ENCODE peak calls at places on chromosome 11, in four cellular contexts. Z is stomach, W is HCT116, B is prostate gland. I is an unnamed sample.

GRCh38 chr11:119367661-119368120 is 13.8 kb downstream of the USP2 start:
- DNase-seq in Z (no peak), W (no peak), B (no peak), I (no peak)

GRCh38 chr11:1224109-1224485 is 1.2 kb downstream of the MUC5B start:
- DNase-seq in Z (no peak), W (no peak), B (no peak), I (peak; percentile 61)

GRCh38 chr11:15177491-15177890 is 62.8 kb downstream of the INSC start:
- DNase-seq in Z (no peak), W (no peak), B (no peak), I (no peak)

GRCh38 chr11:122642472-122642922 is 13.0 kb upstream of the UBASH3B start:
- DNase-seq in Z (no peak), W (peak; percentile 65), B (no peak), I (no peak)

GRCh38 chr11:12706531-12707499 is 32.6 kb downstream of the TEAD1 start:
- DNase-seq in Z (peak; percentile 44), W (no peak), B (no peak), I (no peak)

GRCh38 chr11:36711104-36711825 is 113.2 kb upstream of the RAG2 start:
- DNase-seq in Z (no peak), W (no peak), B (no peak), I (no peak)

GRCh38 chr11:73348838-73349237 is 27.4 kb upstream of the RELT start:
- DNase-seq in Z (no peak), W (no peak), B (no peak), I (no peak)

GRCh38 chr11:100799445-100799844 is 112.4 kb downstream of the ARHGAP42 start:
- DNase-seq in Z (no peak), W (no peak), B (no peak), I (no peak)

GRCh38 chr11:119389611-119390254 is 8.2 kb upstream of the USP2 start:
- DNase-seq in Z (no peak), W (no peak), B (no peak), I (no peak)

GRCh38 chr11:74011360-74012071 is 2.6 kb upstream of the UCP3 start:
- DNase-seq in Z (no peak), W (no peak), B (no peak), I (peak; percentile 62)

GRCh38 chr11:1241706-1242105 is 18.8 kb downstream of the MUC5B start:
- DNase-seq in Z (no peak), W (no peak), B (no peak), I (no peak)

GRCh38 chr11:5931061-5931460 is 11.0 kb upstream of the OR56A3 start:
- DNase-seq in Z (no peak), W (no peak), B (no peak), I (no peak)

GRCh38 chr11:118658372-118659313 is 20.8 kb downstream of the TREH start:
- DNase-seq in Z (no peak), W (no peak), B (no peak), I (no peak)

GRCh38 chr11:131041331-131042040 is 125.2 kb upstream of the SNX19 start:
- DNase-seq in Z (no peak), W (no peak), B (no peak), I (no peak)

GRCh38 chr11:74849525-74850391 is 99.1 kb downstream of the XRRA1 start:
- DNase-seq in Z (no peak), W (no peak), B (no peak), I (no peak)

GRCh38 chr11:2093575-2094353 is 45.4 kb downstream of the IGF2 start:
- DNase-seq in Z (peak; percentile 40), W (no peak), B (peak; percentile 43), I (peak; percentile 57)

GRCh38 chr11:78427615-78428272 is 10.1 kb upstream of the GAB2 start:
- DNase-seq in Z (no peak), W (no peak), B (no peak), I (no peak)

GRCh38 chr11:124935548-124936514 is at the start of gene HEPACAM:
- DNase-seq in Z (no peak), W (no peak), B (no peak), I (no peak)

GRCh38 chr11:33697997-33698396 is 2.6 kb downstream of the C11orf91 start:
- DNase-seq in Z (no peak), W (no peak), B (no peak), I (no peak)
- H3K4me1 ChIP-seq in Z (peaks cover 49% of the 10 kb centered on the region), W (peaks cover 69% of the 10 kb centered on the region), B (peaks cover 6% of the 10 kb centered on the region), I (no peaks in the 10 kb centered on the region)

DNA sequence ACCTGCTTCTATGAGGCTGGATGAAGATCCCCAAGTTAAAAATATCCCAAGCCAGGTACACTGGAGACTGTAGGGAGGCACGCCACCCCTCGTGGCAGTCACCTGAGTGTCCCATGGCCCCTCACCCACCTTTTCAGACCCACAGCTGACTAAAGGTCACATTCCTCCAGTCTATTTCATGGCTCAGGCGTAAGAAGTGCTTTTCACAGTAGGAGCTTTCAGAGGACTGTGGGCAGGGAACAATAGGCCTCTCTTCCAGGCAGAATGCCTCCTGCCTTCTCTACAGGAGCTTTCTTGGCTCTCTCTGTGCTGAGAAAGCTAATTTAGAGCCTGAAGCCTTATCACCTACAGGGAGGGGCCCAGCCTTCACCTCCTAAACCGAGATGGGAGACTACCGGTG is 73.8 kb downstream of the C11orf58 start:
- DNase-seq in Z (no peak), W (no peak), B (no peak), I (peak; percentile 24)
- TF ChIP-seq POLR2AphosphoS5 in Z (no peak), W (no peak), B (no peak), I (no peak)

GRCh38 chr11:65392186-65392829 is 5.9 kb downstream of the FRMD8 start:
- DNase-seq in Z (no peak), W (no peak), B (no peak), I (peak; percentile 63)
- H3K4me1 ChIP-seq in Z (peaks cover 36% of the 10 kb centered on the region), W (peaks cover 19% of the 10 kb centered on the region), B (peaks cover 12% of the 10 kb centered on the region), I (peaks cover 42% of the 10 kb centered on the region)

GRCh38 chr11:76666408-76666807 is 4.1 kb downstream of the LRRC32 start:
- DNase-seq in Z (no peak), W (no peak), B (no peak), I (peak; percentile 69)
- TF ChIP-seq POLR2AphosphoS5 in Z (no peak), W (no peak), B (no peak), I (no peak)

GRCh38 chr11:61955416-61956135 is 5.4 kb downstream of the BEST1 start:
- DNase-seq in Z (no peak), W (no peak), B (no peak), I (no peak)
- H3K4me1 ChIP-seq in Z (peaks cover 11% of the 10 kb centered on the region), W (peaks cover 13% of the 10 kb centered on the region), B (peaks cover 3% of the 10 kb centered on the region), I (no peaks in the 10 kb centered on the region)

GRCh38 chr11:43916621-43917020 is 25.8 kb upstream of the C11orf96 start:
- DNase-seq in Z (no peak), W (no peak), B (no peak), I (no peak)
- TF ChIP-seq POLR2AphosphoS5 in Z (no peak), W (no peak), B (no peak), I (no peak)